ENCODE peak calls at places on chromosomes 7 and 10, in nine cellular contexts. N is lower lobe of right lung, S is HFF-Myc, I is AG04450, A is astrocyte, C is AG10803, Y is IMR-90, Z is astrocyte of the cerebellum, G is BE2C. J is an unnamed sample.

GRCh38 chr7:134434701-134435100 is 24.2 kb downstream of the AKR1B1 start:
- DNase-seq in N (no peak), S (no peak), I (no peak), A (no peak), C (no peak), Y (no peak), Z (no peak), G (no peak), J (no peak)

GRCh38 chr7:152922318-152923081 is 162.9 kb downstream of the ACTR3B start:
- DNase-seq in N (no peak), S (no peak), I (no peak), A (no peak), C (no peak), Y (no peak), Z (no peak), G (no peak), J (no peak)

GRCh38 chr10:42646692-42647640 is 8.6 kb upstream of the ZNF33B start:
- DNase-seq in N (no peak), S (no peak), I (no peak), A (no peak), C (no peak), Y (no peak), Z (no peak), G (no peak), J (no peak)

GRCh38 chr10:12720217-12720981 is 281.1 kb downstream of the CCDC3 start:
- DNase-seq in N (peak), S (no peak), I (peak), A (peak), C (peak), Y (peak), Z (peak), G (peak), J (peak)

GRCh38 chr7:142108728-142109505 is 2.6 kb upstream of the MGAM2 start:
- DNase-seq in N (no peak), S (no peak), I (no peak), A (no peak), C (no peak), Y (no peak), Z (no peak), G (no peak), J (no peak)

GRCh38 chr10:110500515-110500905 is 2.8 kb downstream of the DUSP5 start:
- DNase-seq in N (no peak), S (no peak), I (no peak), A (peak), C (peak), Y (peak), Z (no peak), G (no peak), J (no peak)

GRCh38 chr7:34107306-34107705 is 202.0 kb downstream of the BMPER start:
- DNase-seq in N (no peak), S (no peak), I (no peak), A (peak), C (peak), Y (peak), Z (peak), G (no peak), J (no peak)

GRCh38 chr10:10826125-10826524 is 191.5 kb upstream of the CELF2 start:
- DNase-seq in N (no peak), S (peak), I (peak), A (peak), C (peak), Y (peak), Z (peak), G (no peak), J (peak)

GRCh38 chr10:66586897-66587679 is 338.7 kb upstream of the LRRTM3 start:
- DNase-seq in N (no peak), S (no peak), I (no peak), A (no peak), C (no peak), Y (no peak), Z (no peak), G (no peak), J (no peak)

GRCh38 chr10:122525788-122526187 is 34.8 kb upstream of the DMBT1 start:
- DNase-seq in N (no peak), S (no peak), I (no peak), A (no peak), C (no peak), Y (no peak), Z (no peak), G (no peak), J (no peak)

GRCh38 chr10:44035474-44036197 is 349.3 kb downstream of the CXCL12 start:
- DNase-seq in N (no peak), S (no peak), I (no peak), A (no peak), C (no peak), Y (no peak), Z (no peak), G (no peak), J (no peak)

GRCh38 chr10:104427983-104428382 is 74.3 kb downstream of the CFAP58 start:
- DNase-seq in N (no peak), S (no peak), I (no peak), A (no peak), C (no peak), Y (no peak), Z (no peak), G (no peak), J (no peak)

GRCh38 chr7:105841866-105842265 is 34.5 kb downstream of the ATXN7L1 start:
- DNase-seq in N (no peak), S (no peak), I (no peak), A (no peak), C (no peak), Y (no peak), Z (no peak), G (no peak), J (no peak)

GRCh38 chr7:107248551-107249316 is 79.9 kb downstream of the HBP1 start:
- DNase-seq in N (no peak), S (no peak), I (no peak), A (no peak), C (no peak), Y (no peak), Z (no peak), G (no peak), J (no peak)

GRCh38 chr7:48077438-48077837 is 11.6 kb upstream of the UPP1 start:
- DNase-seq in N (no peak), S (no peak), I (no peak), A (no peak), C (no peak), Y (no peak), Z (no peak), G (no peak), J (no peak)

GRCh38 chr7:83648464-83649241 is at the start of gene SEMA3E:
- DNase-seq in N (no peak), S (no peak), I (no peak), A (peak), C (peak), Y (peak), Z (peak), G (peak), J (peak)

GRCh38 chr10:44382981-44383748 is 1.7 kb downstream of the CXCL12 start:
- DNase-seq in N (no peak), S (no peak), I (no peak), A (no peak), C (no peak), Y (no peak), Z (no peak), G (no peak), J (no peak)

GRCh38 chr7:24192053-24192452 is 91.9 kb upstream of the NPY start:
- DNase-seq in N (no peak), S (no peak), I (peak), A (peak), C (peak), Y (peak), Z (peak), G (no peak), J (no peak)

GRCh38 chr10:23358357-23358756 is 13.8 kb upstream of the C10orf67 start:
- DNase-seq in N (no peak), S (no peak), I (no peak), A (no peak), C (no peak), Y (peak), Z (no peak), G (no peak), J (no peak)

GRCh38 chr10:100998183-100998990 is 1.2 kb upstream of the LZTS2 start:
- DNase-seq in N (peak), S (no peak), I (no peak), A (peak), C (peak), Y (peak), Z (peak), G (peak), J (peak)

GRCh38 chr7:156177396-156178055 is 365.3 kb upstream of the SHH start:
- DNase-seq in N (no peak), S (no peak), I (no peak), A (no peak), C (no peak), Y (no peak), Z (no peak), G (no peak), J (no peak)

GRCh38 chr7:79778786-79779382 is 325.4 kb upstream of the MAGI2 start:
- DNase-seq in N (no peak), S (peak), I (peak), A (peak), C (peak), Y (peak), Z (peak), G (no peak), J (peak)

GRCh38 chr10:126177414-126178030 is 210.8 kb downstream of the ADAM12 start:
- DNase-seq in N (no peak), S (no peak), I (no peak), A (peak), C (no peak), Y (peak), Z (no peak), G (no peak), J (no peak)

GRCh38 chr10:68208424-68209042 is 23.4 kb downstream of the ATOH7 start:
- DNase-seq in N (no peak), S (peak), I (no peak), A (peak), C (peak), Y (peak), Z (peak), G (peak), J (peak)

GRCh38 chr10:6227346-6227745 is 24.6 kb downstream of the PFKFB3 start:
- DNase-seq in N (peak), S (no peak), I (no peak), A (no peak), C (no peak), Y (no peak), Z (no peak), G (no peak), J (no peak)

GRCh38 chr7:32941181-32941995 is 15.9 kb upstream of the FKBP9 start:
- DNase-seq in N (no peak), S (no peak), I (no peak), A (no peak), C (no peak), Y (no peak), Z (no peak), G (no peak), J (no peak)
- H3K4me3 ChIP-seq in N (peak), S (peak), I (peak), A (peak), C (peak), Y (peak), Z (peak), G (peak), J (peak)

GRCh38 chr7:81430761-81431160 is 339.1 kb downstream of the HGF start:
- DNase-seq in N (no peak), S (no peak), I (no peak), A (peak), C (no peak), Y (no peak), Z (no peak), G (no peak), J (no peak)

GRCh38 chr7:81433196-81433595 is 336.7 kb downstream of the HGF start:
- DNase-seq in N (no peak), S (no peak), I (no peak), A (no peak), C (no peak), Y (no peak), Z (no peak), G (no peak), J (no peak)

GRCh38 chr7:81433692-81434331 is 336.0 kb downstream of the HGF start:
- DNase-seq in N (no peak), S (no peak), I (no peak), A (no peak), C (no peak), Y (no peak), Z (no peak), G (no peak), J (no peak)

DNA sequence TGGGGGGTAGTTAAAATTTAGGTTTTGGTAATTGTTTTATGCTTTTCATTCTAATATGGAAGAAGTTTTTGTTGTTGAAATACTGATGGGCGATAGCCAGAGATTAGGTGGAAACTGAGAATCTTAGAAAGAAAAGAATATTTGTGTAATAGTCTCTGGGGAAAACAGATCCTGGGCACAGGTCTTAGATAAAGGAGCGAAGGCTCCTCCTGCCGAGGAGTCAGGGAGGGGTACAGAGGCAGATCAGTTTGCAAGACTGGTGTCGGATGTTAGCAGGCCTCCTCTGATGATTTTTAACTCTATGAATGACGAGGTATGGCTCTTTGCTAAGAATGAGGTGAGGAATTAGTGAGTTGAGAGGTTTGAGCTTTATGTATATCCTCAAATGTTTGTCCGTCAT is 339.7 kb downstream of the HGF start:
- DNase-seq in N (no peak), S (no peak), I (no peak), A (no peak), C (no peak), Y (no peak), Z (no peak), G (no peak), J (no peak)
- TF ChIP-seq CTCF in N (no peak), S (no peak), I (no peak), A (no peak), C (no peak), Y (no peak), Z (peak), G (no peak), J (no peak)

DNA sequence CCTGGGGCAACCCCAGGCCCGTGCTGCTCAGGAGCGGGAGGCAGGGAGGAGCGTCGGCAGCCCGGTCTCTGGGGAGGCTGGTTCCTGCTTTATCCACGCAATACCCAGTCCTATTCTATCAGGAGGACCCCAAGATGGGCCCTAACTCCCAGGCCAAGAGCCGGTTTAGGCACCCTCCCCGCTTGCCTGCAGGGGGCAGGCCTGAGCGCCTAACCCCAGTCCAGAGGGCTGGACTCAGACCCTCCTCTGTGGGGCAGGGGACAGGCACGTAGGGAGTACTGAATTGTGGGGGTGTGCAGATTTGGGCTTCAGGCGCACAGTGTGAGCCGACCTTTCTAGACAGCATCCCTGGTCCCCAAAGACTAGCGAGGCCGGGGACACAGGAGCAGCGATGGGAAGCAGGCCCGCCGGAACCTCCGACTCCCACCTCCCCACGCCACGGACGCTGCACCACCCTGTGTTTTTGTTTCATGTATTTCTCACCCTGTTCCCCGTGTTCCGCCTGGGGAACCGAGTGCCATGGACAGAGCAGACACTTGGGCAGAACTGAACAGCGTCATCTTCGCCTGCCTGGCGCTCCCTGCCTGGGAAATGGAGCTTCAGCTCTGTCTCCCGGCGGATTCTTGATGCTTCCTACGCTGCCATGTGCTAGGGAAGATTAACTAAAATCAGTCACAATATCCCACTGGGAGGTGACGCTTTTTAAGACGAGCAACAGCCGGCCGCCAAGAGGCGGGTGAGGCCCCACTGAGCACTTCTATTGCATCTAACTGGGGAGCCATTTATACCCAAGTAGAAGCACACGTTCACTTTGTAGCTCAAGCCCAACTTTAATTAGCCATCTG is 5.3 kb downstream of the NUDT1 start:
- DNase-seq in N (no peak), S (no peak), I (no peak), A (no peak), C (no peak), Y (no peak), Z (no peak), G (peak), J (no peak)
- H3K4me3 ChIP-seq in N (no peak), S (no peak), I (no peak), A (no peak), C (no peak), Y (no peak), Z (no peak), G (no peak), J (no peak)

GRCh38 chr10:88946200-88946599 is 6.4 kb downstream of the ACTA2 start:
- DNase-seq in N (no peak), S (no peak), I (no peak), A (no peak), C (no peak), Y (no peak), Z (no peak), G (no peak), J (no peak)
- TF ChIP-seq CTCF in N (no peak), S (no peak), I (no peak), A (no peak), C (no peak), Y (no peak), Z (no peak), G (no peak), J (no peak)

DNA sequence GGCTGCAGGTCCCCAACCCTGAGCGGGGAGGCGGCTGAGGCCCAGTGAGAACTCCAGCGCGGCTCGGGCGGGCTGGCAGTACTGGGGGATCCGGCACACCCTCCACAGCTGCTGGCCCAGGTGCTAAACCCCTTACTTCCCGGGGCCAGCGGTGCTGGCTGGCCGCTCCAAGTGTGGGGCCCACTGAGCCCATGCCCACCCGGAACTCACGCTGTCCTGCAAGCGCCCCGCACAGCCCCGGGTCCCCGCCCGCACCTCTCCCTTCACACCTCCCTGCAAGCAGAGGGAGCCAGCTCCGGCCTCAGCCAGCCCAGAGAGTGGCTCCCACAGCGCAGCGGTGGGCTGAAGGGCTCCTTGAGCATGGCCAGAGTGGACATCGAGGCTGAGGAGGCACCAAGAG is 25.0 kb downstream of the RNF133 start:
- DNase-seq in N (no peak), S (no peak), I (no peak), A (no peak), C (no peak), Y (no peak), Z (no peak), G (no peak), J (no peak)
- H3K4me3 ChIP-seq in N (no peak), S (no peak), I (no peak), A (no peak), C (no peak), Y (no peak), Z (no peak), G (no peak), J (no peak)